ENCODE peak calls at places on chromosomes 7 and 10, in four cellular contexts. One of them, this sample, is unnamed.
A peak's percentile ranks its signal among the peaks of the same experiment; 100 is the strongest.

GRCh38 chr10:31526681-31527080 is 207.7 kb downstream of the ZEB1 start:
- DNase-seq in GM12891: no peak
- DNase-seq in K562: no peak
- DNase-seq in GM12878: no peak
- DNase-seq in this sample: no peak

GRCh38 chr10:52004342-52004949 is 305.1 kb upstream of the CSTF2T start:
- DNase-seq in GM12891: peak; percentile 9
- DNase-seq in GM12878: no peak
- DNase-seq in K562: peak; percentile 13
- DNase-seq in this sample: no peak

GRCh38 chr10:91745086-91745831 is 53.0 kb upstream of the TNKS2 start:
- DNase-seq in K562: no peak
- DNase-seq in GM12878: no peak
- DNase-seq in GM12891: no peak
- DNase-seq in this sample: no peak

GRCh38 chr7:91759205-91759863 is 121.2 kb downstream of the MTERF1 start:
- DNase-seq in GM12878: no peak
- DNase-seq in GM12891: no peak
- DNase-seq in K562: no peak
- DNase-seq in this sample: no peak

GRCh38 chr10:51095444-51095843 is 21.2 kb downstream of the PRKG1 start:
- DNase-seq in GM12891: no peak
- DNase-seq in K562: no peak
- DNase-seq in GM12878: no peak
- DNase-seq in this sample: no peak

GRCh38 chr7:75915416-75916156 is 631 bp downstream of the POR start:
- DNase-seq in GM12878: no peak
- DNase-seq in K562: peak; percentile 38
- DNase-seq in GM12891: no peak
- DNase-seq in this sample: no peak

GRCh38 chr10:3159160-3159559 is 13.4 kb downstream of the PITRM1 start:
- DNase-seq in GM12878: no peak
- DNase-seq in K562: no peak
- DNase-seq in GM12891: no peak
- DNase-seq in this sample: no peak

GRCh38 chr7:84712326-84712725 is 474.5 kb downstream of the SEMA3D start:
- DNase-seq in GM12878: no peak
- DNase-seq in K562: no peak
- DNase-seq in GM12891: no peak
- DNase-seq in this sample: no peak

GRCh38 chr7:67659066-67659465 is 662.4 kb downstream of the TYW1 start:
- DNase-seq in K562: no peak
- DNase-seq in GM12878: no peak
- DNase-seq in GM12891: no peak
- DNase-seq in this sample: no peak

GRCh38 chr10:99598781-99599481 is 21.3 kb downstream of the SLC25A28 start:
- DNase-seq in GM12891: no peak
- DNase-seq in K562: no peak
- DNase-seq in GM12878: no peak
- DNase-seq in this sample: no peak

GRCh38 chr7:66899552-66900280 is 21.3 kb upstream of the TMEM248 start:
- DNase-seq in GM12878: no peak
- DNase-seq in GM12891: no peak
- DNase-seq in K562: no peak
- DNase-seq in this sample: no peak

GRCh38 chr10:88934900-88935672 is 17.5 kb downstream of the ACTA2 start:
- DNase-seq in K562: peak; percentile 41
- DNase-seq in GM12878: peak; percentile 69
- DNase-seq in GM12891: no peak
- DNase-seq in this sample: peak; percentile 49

GRCh38 chr7:150663802-150664494 is 21.6 kb upstream of the GIMAP2 start:
- DNase-seq in K562: no peak
- DNase-seq in GM12878: no peak
- DNase-seq in GM12891: no peak
- DNase-seq in this sample: no peak

GRCh38 chr7:125605241-125605640 is 675.6 kb upstream of the POT1 start:
- DNase-seq in GM12891: no peak
- DNase-seq in K562: peak; percentile 27
- DNase-seq in GM12878: no peak
- DNase-seq in this sample: no peak

GRCh38 chr7:145169908-145170307 is 334.1 kb upstream of the TPK1 start:
- DNase-seq in GM12878: no peak
- DNase-seq in GM12891: no peak
- DNase-seq in K562: no peak
- DNase-seq in this sample: no peak

GRCh38 chr7:98156700-98157099 is 50.0 kb downstream of the LMTK2 start:
- DNase-seq in K562: no peak
- DNase-seq in GM12891: no peak
- DNase-seq in GM12878: no peak
- DNase-seq in this sample: no peak

GRCh38 chr7:44969049-44969700 is 9.6 kb downstream of the MYO1G start:
- DNase-seq in GM12891: no peak
- DNase-seq in GM12878: no peak
- DNase-seq in K562: no peak
- DNase-seq in this sample: no peak
- TF ChIP-seq SPI1 in GM12891: no peak
- TF ChIP-seq SPI1 in GM12878: no peak
- TF ChIP-seq SPI1 in K562: no peak
- TF ChIP-seq SPI1 in this sample: no peak

DNA sequence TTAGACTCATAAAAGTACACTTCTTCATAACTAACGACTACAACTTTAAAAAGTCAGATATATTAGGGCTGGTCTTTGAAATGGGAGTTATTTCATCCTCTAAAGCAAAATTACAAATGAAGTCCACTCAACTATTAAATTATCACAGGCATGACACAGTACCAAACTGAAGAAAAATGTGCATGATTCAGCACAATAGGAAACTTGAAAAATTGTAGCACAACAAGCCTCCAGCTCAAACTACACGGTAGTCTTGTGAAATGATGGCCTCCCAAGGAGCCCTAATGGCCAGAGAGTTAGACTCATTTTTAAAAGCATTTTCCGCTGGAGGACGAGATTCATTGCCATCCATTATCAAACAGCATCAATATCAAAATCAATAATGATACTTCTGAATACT is 76.4 kb downstream of the MAGI2 start:
- DNase-seq in GM12878: no peak
- DNase-seq in K562: no peak
- DNase-seq in GM12891: no peak
- DNase-seq in this sample: no peak
- TF ChIP-seq SPI1 in GM12878: no peak
- TF ChIP-seq SPI1 in K562: no peak
- TF ChIP-seq SPI1 in GM12891: no peak
- TF ChIP-seq SPI1 in this sample: no peak

DNA sequence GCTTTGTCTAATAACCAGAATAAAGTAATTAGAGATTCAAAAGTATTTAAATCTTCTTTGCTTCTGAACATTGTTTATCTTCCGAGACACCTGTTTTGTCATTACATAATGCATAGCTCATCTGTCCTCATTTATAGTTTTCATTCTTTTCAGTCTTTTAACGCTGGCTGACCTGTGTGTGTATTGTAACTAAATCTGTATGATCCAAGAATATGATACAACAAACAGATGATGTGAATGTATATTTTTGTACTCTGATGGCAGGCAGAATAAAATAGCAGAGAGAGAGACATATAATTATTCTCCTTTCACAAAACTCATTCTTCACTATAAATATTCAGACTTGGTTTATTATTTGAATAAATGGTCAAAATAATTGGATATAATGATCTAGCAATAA is 80.6 kb downstream of the ORC5 start:
- DNase-seq in K562: no peak
- DNase-seq in GM12878: no peak
- DNase-seq in GM12891: no peak
- DNase-seq in this sample: no peak
- TF ChIP-seq SPI1 in K562: no peak
- TF ChIP-seq SPI1 in GM12878: no peak
- TF ChIP-seq SPI1 in GM12891: no peak
- TF ChIP-seq SPI1 in this sample: no peak

DNA sequence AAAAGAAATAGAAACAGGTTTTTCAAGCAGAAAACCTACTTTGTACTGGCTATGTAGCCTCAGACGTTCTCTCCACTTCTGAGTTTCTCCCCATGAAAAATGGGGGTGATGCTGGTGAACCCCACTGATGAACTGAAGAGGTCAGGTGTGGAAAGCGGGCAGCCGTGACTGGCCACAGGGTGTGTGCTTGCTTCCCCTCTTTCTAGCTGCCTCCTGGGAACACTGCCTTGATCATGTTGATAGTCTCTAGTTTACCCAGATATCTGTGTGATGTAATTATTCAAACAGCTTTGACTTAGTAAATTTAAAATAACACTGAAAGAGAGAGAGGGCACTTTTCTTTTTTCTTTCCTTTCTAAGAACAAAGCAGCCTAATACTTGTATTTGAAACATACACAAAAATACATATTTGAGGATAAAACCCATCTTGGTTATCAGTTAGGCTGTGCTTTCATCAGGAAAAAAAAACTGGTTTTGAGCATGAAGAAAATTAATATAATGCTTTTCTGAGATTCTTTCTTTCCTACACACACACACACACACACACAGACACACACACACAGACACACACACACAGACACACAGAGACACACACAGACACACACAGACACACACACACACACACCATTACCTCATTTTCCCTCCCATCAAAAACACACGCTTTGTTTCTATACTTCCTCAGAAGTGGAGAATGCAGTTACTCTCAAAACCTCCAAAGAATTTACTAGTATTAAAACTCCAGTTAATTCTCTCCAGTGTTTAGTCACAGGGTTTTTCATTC is 76.7 kb downstream of the MACC1 start:
- DNase-seq in GM12878: no peak
- DNase-seq in GM12891: no peak
- DNase-seq in K562: no peak
- DNase-seq in this sample: no peak
- TF ChIP-seq SPI1 in GM12878: no peak
- TF ChIP-seq SPI1 in GM12891: no peak
- TF ChIP-seq SPI1 in K562: no peak
- TF ChIP-seq SPI1 in this sample: no peak

This sample was measured in HL-60.